ENCODE peak calls at places on chromosome 14, in nine cellular contexts. M is tibial nerve, O is neuronal stem cell, N is breast epithelium, T is A549, U is tibial artery, K is Panc1, F is cardiac muscle cell, D is neural progenitor cell. W is an unnamed sample.

GRCh38 chr14:76352639-76353281 is 23.2 kb upstream of the ESRRB start:
- DNase-seq in O (peak; percentile 69), K (no peak), U (no peak), T (peak; percentile 49), F (peak; percentile 60), D (peak; percentile 92), M (peak; percentile 24), N (no peak), W (peak; percentile 22)

GRCh38 chr14:84458881-84459280 is 1071.1 kb upstream of the FLRT2 start:
- DNase-seq in D (no peak), O (no peak), M (no peak), K (no peak), F (no peak), N (no peak), T (no peak), U (no peak), W (no peak)

GRCh38 chr14:33917664-33918063 is 33.2 kb downstream of the EGLN3 start:
- DNase-seq in N (no peak), U (no peak), D (no peak), F (no peak), K (no peak), T (no peak), M (no peak), O (no peak), W (no peak)

GRCh38 chr14:69695664-69696527 is 71.0 kb upstream of the SRSF5 start:
- DNase-seq in U (no peak), D (peak; percentile 78), N (no peak), K (no peak), M (no peak), O (no peak), F (peak; percentile 69), T (no peak), W (no peak)

GRCh38 chr14:32513571-32514009 is 184.5 kb downstream of the AKAP6 start:
- DNase-seq in U (no peak), D (no peak), K (no peak), M (no peak), T (no peak), O (no peak), F (peak; percentile 33), N (no peak), W (no peak)

GRCh38 chr14:91873476-91874265 is 6.3 kb upstream of the TC2N start:
- DNase-seq in O (no peak), M (no peak), F (peak; percentile 45), T (no peak), N (no peak), D (no peak), U (no peak), K (no peak), W (no peak)

GRCh38 chr14:74568896-74569295 is 43.1 kb downstream of the LTBP2 start:
- DNase-seq in M (no peak), T (no peak), N (no peak), U (no peak), D (no peak), F (peak; percentile 84), O (no peak), K (no peak), W (no peak)

GRCh38 chr14:29710015-29710414 is 217.6 kb downstream of the PRKD1 start:
- DNase-seq in U (no peak), O (no peak), D (peak; percentile 19), N (no peak), F (peak; percentile 34), M (no peak), K (no peak), T (no peak), W (no peak)

GRCh38 chr14:93717968-93718320 is 70.3 kb downstream of the PRIMA1 start:
- DNase-seq in M (no peak), T (no peak), K (no peak), D (no peak), O (no peak), U (no peak), N (no peak), F (no peak), W (no peak)

GRCh38 chr14:93056840-93057585 is 58.7 kb downstream of the ITPK1 start:
- DNase-seq in T (peak; percentile 43), D (no peak), N (no peak), K (no peak), M (no peak), O (no peak), F (no peak), U (peak; percentile 82), W (no peak)

GRCh38 chr14:104373055-104373854 is 206.3 kb upstream of the C14orf180 start:
- DNase-seq in D (no peak), O (no peak), M (no peak), U (no peak), N (no peak), K (no peak), T (no peak), F (no peak), W (no peak)

GRCh38 chr14:101965145-101965531 is 765 bp downstream of the DYNC1H1 start:
- DNase-seq in D (peak; percentile 80), M (peak; percentile 47), T (peak; percentile 70), U (peak; percentile 82), O (peak; percentile 65), N (peak; percentile 73), F (peak; percentile 60), K (no peak), W (peak; percentile 43)

GRCh38 chr14:26811756-26812305 is 214.0 kb upstream of the NOVA1 start:
- DNase-seq in O (no peak), U (no peak), T (peak; percentile 18), F (no peak), N (no peak), M (no peak), D (no peak), K (no peak), W (no peak)

GRCh38 chr14:29832042-29832441 is 95.6 kb downstream of the PRKD1 start:
- DNase-seq in F (no peak), K (no peak), D (no peak), N (no peak), T (no peak), M (no peak), O (no peak), U (no peak), W (no peak)

GRCh38 chr14:100417466-100417865 is 94.3 kb downstream of the SLC25A47 start:
- DNase-seq in N (no peak), U (no peak), O (peak; percentile 67), M (no peak), D (peak; percentile 84), T (peak; percentile 88), K (peak; percentile 66), F (peak; percentile 90), W (peak; percentile 93)

GRCh38 chr14:77485256-77485655 is 13.4 kb downstream of the ISM2 start:
- DNase-seq in K (no peak), T (no peak), D (no peak), N (no peak), U (peak; percentile 20), M (no peak), F (no peak), O (no peak), W (no peak)

GRCh38 chr14:23446291-23446851 is 10.9 kb upstream of the MYH7 start:
- DNase-seq in M (no peak), T (no peak), D (no peak), K (no peak), N (no peak), U (peak; percentile 55), F (no peak), O (no peak), W (no peak)

DNA sequence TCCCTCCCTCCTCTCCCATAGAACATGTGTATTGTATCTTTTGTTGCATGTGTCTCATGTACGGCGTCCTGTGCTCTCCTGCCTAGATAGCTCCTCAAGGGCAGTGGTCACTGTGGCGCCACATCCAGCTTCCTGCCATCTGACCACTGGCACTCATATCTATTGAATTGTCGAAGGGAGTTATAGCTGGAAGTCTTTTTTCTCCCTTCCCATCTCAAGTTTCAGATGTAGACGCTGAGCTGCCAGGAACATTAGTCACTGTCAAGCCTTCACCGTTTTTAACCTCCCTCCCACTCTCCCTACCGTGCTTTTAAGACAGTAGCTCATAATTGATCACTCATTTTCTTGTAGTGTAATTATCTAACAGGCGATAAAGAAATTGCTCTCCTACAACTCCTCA is 33.0 kb downstream of the MTHFD1 start:
- DNase-seq in O (no peak), U (no peak), N (no peak), D (no peak), K (no peak), T (peak; percentile 4), M (no peak), F (peak; percentile 81), W (peak; percentile 76)
- H3K27ac ChIP-seq in O (no peak overlapping the region), U (no peak overlapping the region), N (no peak overlapping the region), D (no peak overlapping the region), K (no peak overlapping the region), T (no peak overlapping the region), M (no peak overlapping the region), F (no peak overlapping the region), W (peak overlapping the region; percentile 2)

GRCh38 chr14:97618917-97619690 is 821.9 kb downstream of the VRK1 start:
- DNase-seq in M (no peak), N (no peak), D (no peak), O (no peak), K (no peak), F (no peak), U (no peak), T (no peak), W (no peak)
- H3K4me3 ChIP-seq in M (no peak overlapping the region), N (no peak overlapping the region), D (no peak overlapping the region), O (no peak overlapping the region), K (no peak overlapping the region), F (no peak overlapping the region), U (no peak overlapping the region), T (no peak overlapping the region), W (no peak overlapping the region)

GRCh38 chr14:60111732-60112131 is 20.0 kb downstream of the PCNX4 start:
- DNase-seq in D (no peak), O (no peak), T (no peak), N (no peak), K (no peak), M (no peak), F (no peak), U (no peak), W (no peak)

GRCh38 chr14:60102389-60102788 is 10.7 kb downstream of the PCNX4 start:
- DNase-seq in F (peak; percentile 89), U (no peak), D (no peak), K (no peak), N (no peak), M (no peak), T (no peak), O (no peak), W (peak; percentile 61)

GRCh38 chr14:60101801-60102200 is 10.1 kb downstream of the PCNX4 start:
- DNase-seq in U (no peak), D (no peak), O (no peak), T (no peak), N (no peak), M (no peak), K (no peak), F (no peak), W (no peak)

GRCh38 chr14:60106341-60106740 is 14.6 kb downstream of the PCNX4 start:
- DNase-seq in T (no peak), K (no peak), U (no peak), D (no peak), N (no peak), O (no peak), F (peak; percentile 57), M (no peak), W (peak; percentile 77)
- H3K27ac ChIP-seq in T (no peak overlapping the region), K (no peak overlapping the region), U (no peak overlapping the region), D (no peak overlapping the region), N (no peak overlapping the region), O (no peak overlapping the region), F (no peak overlapping the region), M (no peak overlapping the region), W (peak overlapping the region; percentile 46)

DNA sequence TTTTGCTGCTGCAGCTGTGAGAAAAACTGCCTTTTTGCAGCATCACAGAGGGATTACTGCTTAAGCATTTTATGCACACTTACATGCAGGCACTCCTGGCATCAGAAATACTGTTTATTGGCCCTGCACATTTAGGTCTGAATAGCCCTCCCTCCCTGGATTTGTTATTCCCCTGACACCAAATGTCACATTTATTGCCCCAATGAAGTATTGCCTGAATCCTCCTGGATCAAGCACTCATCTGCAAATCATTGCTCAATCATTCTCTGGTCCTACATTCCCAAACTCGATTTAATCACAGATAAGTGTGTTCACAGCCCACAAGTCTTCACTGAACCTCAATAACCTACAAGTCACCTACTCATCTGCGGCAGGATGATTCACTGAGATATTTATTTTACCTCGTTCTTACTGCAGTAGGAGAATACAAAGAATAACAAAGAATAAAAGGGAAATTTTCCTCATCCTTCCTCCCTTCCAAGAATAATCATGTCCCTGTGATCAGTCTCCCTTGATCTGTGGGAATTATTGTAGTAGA is 42.9 kb upstream of the CCDC196 start:
- DNase-seq in M (no peak), T (no peak), D (no peak), N (no peak), U (no peak), K (no peak), F (no peak), O (no peak), W (no peak)
- H3K4me3 ChIP-seq in M (no peak overlapping the region), T (no peak overlapping the region), D (no peak overlapping the region), N (no peak overlapping the region), U (no peak overlapping the region), K (no peak overlapping the region), F (no peak overlapping the region), O (no peak overlapping the region), W (no peak overlapping the region)